ENCODE peak calls at places on chromosome 9, in ten cellular contexts. E, O, R, X, J, N, Z, V, C and G are unnamed samples.
A peak's percentile ranks its signal among the peaks of the same experiment; 100 is the strongest.

GRCh38 chr9:116271991-116272390 is 118.4 kb downstream of the PAPPA start:
- DNase-seq in E (no peak), O (no peak), R (no peak), X (no peak), J (no peak), N (no peak), Z (no peak), V (no peak), C (no peak), G (no peak)

GRCh38 chr9:29004988-29005387 is 1431.7 kb upstream of the C9orf72 start:
- DNase-seq in E (no peak), O (no peak), R (no peak), X (no peak), J (no peak), N (no peak), Z (no peak), V (no peak), C (no peak), G (no peak)

GRCh38 chr9:20044686-20045085 is 255.8 kb upstream of the SLC24A2 start:
- DNase-seq in E (no peak), O (no peak), R (no peak), X (no peak), J (no peak), N (no peak), Z (no peak), V (no peak), C (no peak), G (no peak)

GRCh38 chr9:72828281-72828731 is 124.5 kb downstream of the ALDH1A1 start:
- DNase-seq in E (no peak), O (no peak), R (no peak), X (no peak), J (peak; percentile 44), N (no peak), Z (no peak), V (no peak), C (no peak), G (no peak)

GRCh38 chr9:128493424-128493823 is 11.1 kb upstream of the GLE1 start:
- DNase-seq in E (no peak), O (no peak), R (no peak), X (no peak), J (no peak), N (no peak), Z (no peak), V (no peak), C (no peak), G (no peak)

GRCh38 chr9:2356391-2356790 is 265.2 kb upstream of the VLDLR start:
- DNase-seq in E (no peak), O (no peak), R (no peak), X (no peak), J (no peak), N (no peak), Z (no peak), V (no peak), C (no peak), G (no peak)

GRCh38 chr9:114202849-114203248 is 47.5 kb downstream of the COL27A1 start:
- DNase-seq in E (no peak), O (no peak), R (no peak), X (no peak), J (no peak), N (no peak), Z (no peak), V (no peak), C (no peak), G (no peak)

GRCh38 chr9:27537027-27537435 is 7.4 kb upstream of the MOB3B start:
- DNase-seq in E (no peak), O (no peak), R (no peak), X (no peak), J (no peak), N (no peak), Z (no peak), V (no peak), C (no peak), G (no peak)

GRCh38 chr9:79377315-79377855 is 194.4 kb upstream of the TLE4 start:
- DNase-seq in E (no peak), O (no peak), R (no peak), X (no peak), J (no peak), N (no peak), Z (no peak), V (no peak), C (no peak), G (no peak)

GRCh38 chr9:133715866-133716563 is 22.1 kb downstream of the SARDH start:
- DNase-seq in E (no peak), O (peak; percentile 75), R (no peak), X (peak; percentile 76), J (no peak), N (no peak), Z (peak; percentile 73), V (peak; percentile 6), C (peak; percentile 14), G (peak; percentile 74)

GRCh38 chr9:138010274-138010800 is 132.8 kb downstream of the CACNA1B start:
- DNase-seq in E (no peak), O (no peak), R (no peak), X (no peak), J (no peak), N (no peak), Z (no peak), V (no peak), C (no peak), G (peak; percentile 45)

GRCh38 chr9:33742519-33742918 is 52.8 kb upstream of the PRSS3 start:
- DNase-seq in E (no peak), O (no peak), R (no peak), X (no peak), J (no peak), N (no peak), Z (no peak), V (no peak), C (no peak), G (no peak)